ENCODE peak calls at places on chromosomes 13 and 19, in six cellular contexts. F is EL, E is heart left ventricle, B is dermis microvascular lymphatic vessel endothelial cell, U is activated T-cell treated with anti-CD3 and anti-CD28 coated beads for 1 hour, P is IMR-90. O is an unnamed sample.

GRCh38 chr19:632228-633067 is 889 bp downstream of the POLRMT start:
- DNase-seq in F (peak; percentile 70), E (no peak), B (peak; percentile 54), U (no peak), P (peak; percentile 36), O (no peak)

GRCh38 chr19:17824339-17824738 is 3.0 kb upstream of the INSL3 start:
- DNase-seq in F (no peak), E (no peak), B (no peak), U (no peak), P (no peak), O (no peak)

GRCh38 chr13:113421673-113422270 is 31.5 kb downstream of the ADPRHL1 start:
- DNase-seq in F (no peak), E (peak; percentile 46), B (no peak), U (no peak), P (peak; percentile 24), O (no peak)

GRCh38 chr19:3335431-3336350 is 30.7 kb upstream of the NFIC start:
- DNase-seq in F (peak; percentile 50), E (peak; percentile 82), B (no peak), U (no peak), P (peak; percentile 57), O (no peak)

GRCh38 chr19:10718205-10719196 is 622 bp downstream of the DNM2 start:
- DNase-seq in F (no peak), E (peak; percentile 51), B (peak; percentile 55), U (peak; percentile 35), P (peak; percentile 28), O (no peak)

GRCh38 chr19:4297901-4298771 is 4.1 kb downstream of the TMIGD2 start:
- DNase-seq in F (no peak), E (no peak), B (no peak), U (no peak), P (no peak), O (no peak)

GRCh38 chr13:90197722-90198121 is 1149.8 kb upstream of the MIR17HG start:
- DNase-seq in F (peak; percentile 18), E (no peak), B (no peak), U (no peak), P (no peak), O (no peak)

GRCh38 chr19:55585658-55586339 is 5.2 kb upstream of the ZNF579 start:
- DNase-seq in F (peak; percentile 70), E (peak; percentile 91), B (peak; percentile 58), U (no peak), P (peak; percentile 63), O (no peak)

GRCh38 chr19:36876993-36877938 is 26.6 kb downstream of the ZNF345 start:
- DNase-seq in F (peak; percentile 1), E (no peak), B (peak; percentile 3), U (no peak), P (no peak), O (no peak)

GRCh38 chr19:58519087-58519354 is 589 bp downstream of the ZBTB45 start:
- DNase-seq in F (peak; percentile 76), E (peak; percentile 76), B (peak; percentile 84), U (peak; percentile 30), P (peak; percentile 74), O (peak; percentile 58)

GRCh38 chr19:48989701-48990291 is 3.3 kb downstream of the GYS1 start:
- DNase-seq in F (no peak), E (peak; percentile 76), B (no peak), U (no peak), P (no peak), O (no peak)

GRCh38 chr13:19981685-19982238 is 23.2 kb downstream of the ZMYM2 start:
- DNase-seq in F (peak; percentile 6), E (no peak), B (no peak), U (no peak), P (no peak), O (no peak)

GRCh38 chr19:47486900-47487299 is 2.9 kb upstream of the KPTN start:
- DNase-seq in F (no peak), E (no peak), B (no peak), U (no peak), P (no peak), O (no peak)

GRCh38 chr13:49419292-49419691 is 24.6 kb downstream of the CAB39L start:
- DNase-seq in F (peak; percentile 25), E (no peak), B (no peak), U (no peak), P (peak; percentile 52), O (no peak)

GRCh38 chr13:113862766-113863510 is 938 bp downstream of the GAS6 start:
- DNase-seq in F (peak; percentile 40), E (peak; percentile 72), B (peak; percentile 26), U (no peak), P (no peak), O (no peak)

GRCh38 chr13:110409581-110409992 is 102.5 kb downstream of the COL4A2 start:
- DNase-seq in F (peak; percentile 92), E (no peak), B (peak; percentile 97), U (no peak), P (peak; percentile 68), O (peak; percentile 65)

GRCh38 chr19:35704218-35704617 is at the start of gene ZBTB32:
- DNase-seq in F (peak; percentile 26), E (peak; percentile 43), B (peak; percentile 82), U (no peak), P (peak; percentile 61), O (no peak)

GRCh38 chr19:17420267-17420924 is 549 bp downstream of the MVB12A start:
- DNase-seq in F (peak; percentile 40), E (peak; percentile 52), B (peak; percentile 58), U (no peak), P (no peak), O (no peak)

GRCh38 chr19:45615795-45616708 is 14.0 kb upstream of the GPR4 start:
- DNase-seq in F (peak; percentile 90), E (peak; percentile 83), B (peak; percentile 98), U (peak; percentile 57), P (peak; percentile 80), O (peak; percentile 92)

GRCh38 chr13:80070024-80070703 is 270.8 kb downstream of the SPRY2 start:
- DNase-seq in F (no peak), E (no peak), B (no peak), U (no peak), P (no peak), O (no peak)

GRCh38 chr13:83895994-83896580 is 13.8 kb upstream of the SLITRK1 start:
- DNase-seq in F (peak; percentile 75), E (no peak), B (no peak), U (no peak), P (peak; percentile 6), O (no peak)

GRCh38 chr13:29454931-29455481 is 140.5 kb downstream of the SLC7A1 start:
- DNase-seq in F (peak; percentile 37), E (no peak), B (peak; percentile 38), U (no peak), P (peak; percentile 7), O (no peak)

GRCh38 chr19:7520131-7521051 is 2.0 kb upstream of the MCOLN1 start:
- DNase-seq in F (no peak), E (no peak), B (no peak), U (no peak), P (no peak), O (no peak)

GRCh38 chr13:73521291-73521626 is 462.5 kb downstream of the KLF5 start:
- DNase-seq in F (peak; percentile 4), E (no peak), B (no peak), U (peak; percentile 1), P (no peak), O (no peak)

GRCh38 chr19:14187586-14187985 is 18.4 kb downstream of the ADGRL1 start:
- DNase-seq in F (no peak), E (no peak), B (no peak), U (no peak), P (no peak), O (no peak)

GRCh38 chr19:6660930-6661329 is 9.0 kb downstream of the TNFSF14 start:
- DNase-seq in F (no peak), E (no peak), B (no peak), U (no peak), P (no peak), O (no peak)

GRCh38 chr19:6059396-6059947 is 50.8 kb downstream of the RFX2 start:
- DNase-seq in F (no peak), E (no peak), B (no peak), U (no peak), P (no peak), O (no peak)

GRCh38 chr19:18173572-18174294 is at the start of gene IFI30:
- DNase-seq in F (peak; percentile 49), E (peak; percentile 85), B (peak; percentile 44), U (peak; percentile 49), P (no peak), O (no peak)

GRCh38 chr19:40601061-40601973 is at the start of gene LTBP4:
- DNase-seq in F (peak; percentile 54), E (peak; percentile 84), B (peak; percentile 52), U (no peak), P (no peak), O (no peak)

GRCh38 chr19:6802336-6803035 is 30.0 kb downstream of the VAV1 start:
- DNase-seq in F (peak; percentile 33), E (peak; percentile 59), B (peak; percentile 63), U (peak; percentile 45), P (no peak), O (no peak)

GRCh38 chr19:12784394-12784870 is 6.9 kb upstream of the JUNB start:
- DNase-seq in F (no peak), E (no peak), B (peak; percentile 29), U (no peak), P (peak; percentile 46), O (no peak)

GRCh38 chr13:22740264-22740663 is 440.5 kb upstream of the SGCG start:
- DNase-seq in F (no peak), E (no peak), B (no peak), U (no peak), P (no peak), O (no peak)

O was measured in pulmonary artery endothelial cell.